ENCODE peak calls at places on chromosomes 3 and 15, in ten cellular contexts. Z, X, E, O, L, A, Y, I, J and V are unnamed samples.

GRCh38 chr3:3998140-3998977 is 199.1 kb downstream of the LRRN1 start:
- DNase-seq in O (peak), J (no peak), L (peak), X (no peak), A (peak), Y (no peak), Z (peak), E (peak), I (peak), V (peak)

GRCh38 chr3:73674280-73674679 is 49.5 kb upstream of the PDZRN3 start:
- DNase-seq in E (no peak), L (peak), J (no peak), Z (no peak), X (no peak), A (no peak), Y (no peak), I (no peak), O (peak), V (no peak)

GRCh38 chr15:90934949-90935751 is at the start of gene UNC45A:
- DNase-seq in O (peak), I (no peak), X (peak), E (peak), Y (peak), L (peak), J (peak), Z (peak), A (peak), V (peak)

GRCh38 chr3:67037615-67038014 is 39.5 kb downstream of the KBTBD8 start:
- DNase-seq in A (no peak), Y (no peak), E (no peak), X (no peak), I (no peak), Z (no peak), L (peak), O (no peak), J (no peak), V (no peak)

GRCh38 chr3:43286115-43286885 is at the start of gene SNRK:
- DNase-seq in L (peak), J (peak), O (peak), E (peak), Z (peak), I (no peak), Y (peak), X (peak), A (peak), V (peak)

GRCh38 chr3:169478566-169479313 is 184.8 kb downstream of the MECOM start:
- DNase-seq in X (no peak), Y (no peak), I (no peak), L (peak), Z (no peak), E (no peak), J (no peak), A (no peak), O (no peak), V (no peak)

GRCh38 chr3:38578081-38578475 is 71.4 kb downstream of the SCN5A start:
- DNase-seq in I (no peak), J (peak), Y (no peak), A (no peak), L (no peak), X (no peak), O (no peak), Z (no peak), E (no peak), V (no peak)

GRCh38 chr3:177468331-177468730 is 271.0 kb upstream of the TBL1XR1 start:
- DNase-seq in Z (no peak), E (no peak), X (no peak), Y (no peak), J (no peak), L (peak), O (no peak), A (no peak), I (peak), V (no peak)

GRCh38 chr3:180048840-180049239 is 12.1 kb upstream of the PEX5L start:
- DNase-seq in O (peak), I (no peak), Y (no peak), E (no peak), L (no peak), A (no peak), J (no peak), X (no peak), Z (peak), V (no peak)

GRCh38 chr3:67647390-67647878 is 7.0 kb downstream of the SUCLG2 start:
- DNase-seq in X (no peak), E (no peak), O (peak), Y (no peak), Z (peak), L (peak), I (peak), A (no peak), J (no peak), V (peak)

GRCh38 chr3:20552605-20553275 is 366.7 kb upstream of the SGO1 start:
- DNase-seq in L (no peak), Z (no peak), O (no peak), J (no peak), I (no peak), E (no peak), A (no peak), Y (no peak), X (no peak), V (no peak)

GRCh38 chr3:195080571-195081141 is 190.3 kb downstream of the XXYLT1 start:
- DNase-seq in E (no peak), O (no peak), L (no peak), I (peak), Z (no peak), X (no peak), A (no peak), J (peak), Y (no peak), V (no peak)

GRCh38 chr3:851098-851790 is 241.6 kb upstream of the CNTN6 start:
- DNase-seq in I (peak), O (peak), L (no peak), A (no peak), Z (peak), Y (no peak), J (no peak), X (no peak), E (no peak), V (no peak)

GRCh38 chr3:23390446-23390845 is 187.3 kb downstream of the UBE2E2 start:
- DNase-seq in E (no peak), A (no peak), X (no peak), L (no peak), Y (no peak), J (no peak), O (no peak), Z (no peak), I (no peak), V (no peak)

GRCh38 chr3:173826901-173827609 is 429.5 kb downstream of the NLGN1 start:
- DNase-seq in O (peak), A (no peak), E (no peak), J (no peak), L (peak), I (no peak), Z (no peak), Y (no peak), X (no peak), V (no peak)

GRCh38 chr3:10380906-10381795 is 60.2 kb upstream of the SEC13 start:
- DNase-seq in X (no peak), Y (no peak), O (no peak), I (no peak), J (no peak), A (no peak), L (no peak), Z (no peak), E (no peak), V (no peak)

GRCh38 chr3:197432407-197433127 is 123.2 kb downstream of the BDH1 start:
- DNase-seq in I (no peak), X (no peak), Y (no peak), O (no peak), Z (no peak), A (no peak), J (no peak), E (no peak), L (peak), V (no peak)

GRCh38 chr3:103818800-103819199 is 1384.0 kb downstream of the ZPLD1 start:
- DNase-seq in O (no peak), L (no peak), Y (no peak), Z (no peak), X (no peak), A (no peak), J (no peak), E (no peak), I (no peak), V (no peak)

GRCh38 chr15:60520041-60520824 is 41.3 kb upstream of the ICE2 start:
- DNase-seq in E (no peak), O (no peak), Y (no peak), J (no peak), Z (peak), A (peak), L (no peak), X (no peak), I (no peak), V (no peak)

GRCh38 chr3:130926504-130926903 is 32.6 kb downstream of the ATP2C1 start:
- DNase-seq in L (no peak), A (no peak), J (no peak), I (no peak), X (no peak), E (no peak), Y (no peak), Z (no peak), O (no peak), V (no peak)

GRCh38 chr3:8745619-8746370 is 12.2 kb downstream of the CAV3 start:
- DNase-seq in X (no peak), Z (no peak), I (no peak), A (no peak), Y (no peak), O (no peak), J (no peak), E (no peak), L (no peak), V (no peak)

GRCh38 chr15:88745075-88745474 is 58.2 kb upstream of the ACAN start:
- DNase-seq in A (no peak), X (no peak), E (no peak), L (peak), I (no peak), J (no peak), Y (no peak), Z (no peak), O (no peak), V (no peak)

GRCh38 chr15:58852347-58852746 is 81.1 kb downstream of the SLTM start:
- DNase-seq in E (no peak), L (peak), Z (no peak), J (no peak), A (no peak), I (no peak), X (no peak), Y (no peak), O (peak), V (no peak)

GRCh38 chr3:185979721-185980121 is 41.9 kb upstream of the TRA2B start:
- DNase-seq in A (no peak), Z (no peak), O (no peak), E (no peak), J (no peak), I (no peak), L (no peak), Y (no peak), X (no peak), V (no peak)

GRCh38 chr3:64332461-64333350 is 107.4 kb upstream of the PRICKLE2 start:
- DNase-seq in J (no peak), O (no peak), I (no peak), X (no peak), E (no peak), A (no peak), Z (no peak), L (no peak), Y (no peak), V (no peak)

GRCh38 chr3:79027593-79027992 is 740.2 kb downstream of the ROBO1 start:
- DNase-seq in Z (no peak), A (no peak), L (no peak), J (no peak), X (no peak), Y (no peak), I (no peak), E (no peak), O (no peak), V (no peak)

GRCh38 chr3:184712579-184713355 is 903 bp upstream of the MAGEF1 start:
- DNase-seq in O (no peak), I (no peak), E (no peak), X (no peak), J (no peak), Z (no peak), A (no peak), Y (no peak), L (no peak), V (no peak)

GRCh38 chr15:92797168-92798052 is 102.7 kb upstream of the CHD2 start:
- DNase-seq in O (peak), L (peak), J (no peak), I (no peak), E (peak), Z (peak), X (peak), Y (peak), A (peak), V (peak)

GRCh38 chr3:148642616-148643015 is 55.1 kb upstream of the AGTR1 start:
- DNase-seq in O (no peak), I (no peak), E (no peak), A (no peak), L (peak), J (no peak), Y (no peak), Z (no peak), X (no peak), V (no peak)